ENCODE peak calls at places on chromosomes 11 and 22, in six cellular contexts. V is endothelial cell; G is stimulated activated CD4-positive, alpha-beta T cell treated with anti-CD3 and anti-CD28 coated beads, TNF-alpha, amount 100 ng/mL, for 1 hour; I is midbrain; T is AG10803; L is spleen. U is an unnamed sample.
A peak's percentile ranks its signal among the peaks of the same experiment; 100 is the strongest.

GRCh38 chr11:47186076-47186936 is at the start of gene PACSIN3:
- DNase-seq in V (peak; percentile 63), G (no peak), I (no peak), T (no peak), L (peak; percentile 82), U (peak; percentile 92)

GRCh38 chr11:132177106-132177505 is 806.7 kb downstream of the NTM start:
- DNase-seq in V (peak; percentile 33), G (no peak), I (no peak), T (peak; percentile 56), L (no peak), U (no peak)

GRCh38 chr11:77353131-77353530 is 51.6 kb upstream of the GDPD4 start:
- DNase-seq in V (no peak), G (no peak), I (no peak), T (peak; percentile 29), L (no peak), U (no peak)

GRCh38 chr11:120273432-120273831 is 33.5 kb downstream of the POU2F3 start:
- DNase-seq in V (no peak), G (no peak), I (no peak), T (peak; percentile 28), L (no peak), U (no peak)

GRCh38 chr11:802018-802617 is 2.9 kb downstream of the PIDD1 start:
- DNase-seq in V (no peak), G (no peak), I (no peak), T (no peak), L (no peak), U (no peak)

GRCh38 chr22:47620391-47620790 is 857.9 kb downstream of the TBC1D22A start:
- DNase-seq in V (no peak), G (no peak), I (no peak), T (no peak), L (peak; percentile 35), U (no peak)

GRCh38 chr22:35219012-35219411 is 38.3 kb upstream of the HMGXB4 start:
- DNase-seq in V (no peak), G (no peak), I (no peak), T (peak; percentile 68), L (no peak), U (no peak)

GRCh38 chr22:19213496-19214473 is 35.2 kb upstream of the SLC25A1 start:
- DNase-seq in V (no peak), G (no peak), I (peak; percentile 39), T (peak; percentile 49), L (no peak), U (no peak)

GRCh38 chr11:116234989-116235567 is 537.7 kb downstream of the BUD13 start:
- DNase-seq in V (no peak), G (no peak), I (no peak), T (no peak), L (no peak), U (no peak)